ENCODE peak calls at places on chromosomes 16 and 17, in five cellular contexts. F is naive thymus-derived CD8-positive, alpha-beta T cell; P is mammary epithelial cell; Y is iPS-NIHi11; I is esophagus squamous epithelium. S is an unnamed sample.

GRCh38 chr17:57515662-57516211 is 229.4 kb downstream of the CCDC182 start:
- DNase-seq in P (no peak), Y (no peak), I (no peak), F (no peak), S (no peak)

GRCh38 chr16:50368410-50369132 is at the start of gene BRD7:
- DNase-seq in F (peak; percentile 71), I (no peak), Y (peak; percentile 94), P (peak; percentile 42), S (peak; percentile 80)

GRCh38 chr16:1863681-1864460 is 8.1 kb downstream of the MEIOB start:
- DNase-seq in F (peak; percentile 44), I (no peak), P (no peak), Y (no peak), S (no peak)

GRCh38 chr17:75695141-75695829 is 26.0 kb upstream of the ITGB4 start:
- DNase-seq in F (no peak), P (peak; percentile 93), I (no peak), Y (no peak), S (no peak)

GRCh38 chr17:76542566-76542971 is 2.7 kb downstream of the PRCD start:
- DNase-seq in F (no peak), I (no peak), P (no peak), Y (no peak), S (no peak)

GRCh38 chr16:1194665-1195392 is 30.2 kb downstream of the TPSG1 start:
- DNase-seq in P (no peak), I (no peak), F (peak; percentile 34), Y (peak; percentile 92), S (no peak)

GRCh38 chr17:11944587-11944986 is 52.7 kb downstream of the ZNF18 start:
- DNase-seq in P (peak; percentile 84), Y (no peak), F (no peak), I (no peak), S (no peak)

GRCh38 chr17:48627625-48628510 is 1.7 kb upstream of the HOXB9 start:
- DNase-seq in Y (no peak), P (no peak), I (no peak), F (no peak), S (no peak)

GRCh38 chr17:76560036-76560876 is 20.4 kb downstream of the PRCD start:
- DNase-seq in Y (no peak), I (no peak), F (no peak), P (no peak), S (no peak)

GRCh38 chr17:81200695-81201580 is 21.8 kb downstream of the CEP131 start:
- DNase-seq in Y (peak; percentile 79), I (no peak), P (peak; percentile 54), F (no peak), S (no peak)

GRCh38 chr16:30896203-30896889 is at the start of gene CTF1:
- DNase-seq in I (no peak), F (no peak), Y (peak; percentile 70), P (peak; percentile 52), S (no peak)

GRCh38 chr17:76865174-76865573 is 3.0 kb upstream of the MGAT5B start:
- DNase-seq in I (no peak), Y (no peak), P (no peak), F (no peak), S (no peak)

GRCh38 chr17:9370464-9370863 is 205.2 kb downstream of the STX8 start:
- DNase-seq in F (no peak), P (peak; percentile 59), Y (no peak), I (no peak), S (no peak)

GRCh38 chr17:82517230-82517865 is 2.2 kb upstream of the FOXK2 start:
- DNase-seq in I (no peak), Y (no peak), F (no peak), P (no peak), S (no peak)

S was measured in activated effector memory CD4-positive, alpha-beta T cell treated with Interleukin-2 at 50 U/mL for 16 hours.